ENCODE peak calls at places on chromosomes 12 and 14, in four cellular contexts. W, C, Y and Z are unnamed samples.

GRCh38 chr14:23727566-23728335 is 91.6 kb downstream of the DHRS2 start:
- DNase-seq in C (no peak), Y (no peak), W (peak; percentile 15), Z (no peak)

GRCh38 chr14:35653045-35653444 is 119.1 kb downstream of the INSM2 start:
- DNase-seq in W (no peak), Y (no peak), C (no peak), Z (no peak)

GRCh38 chr14:103910262-103910935 is 17.9 kb upstream of the TDRD9 start:
- DNase-seq in C (peak; percentile 53), Y (peak; percentile 48), W (peak; percentile 97), Z (peak; percentile 79)

GRCh38 chr12:55842681-55843429 is at the start of gene MMP19:
- DNase-seq in W (no peak), C (no peak), Y (no peak), Z (no peak)

GRCh38 chr14:71620401-71620800 is 311.8 kb upstream of the RGS6 start:
- DNase-seq in C (no peak), Y (no peak), W (no peak), Z (no peak)

GRCh38 chr14:88929656-88930436 is 105.4 kb downstream of the TTC8 start:
- DNase-seq in W (no peak), C (no peak), Y (no peak), Z (no peak)

GRCh38 chr12:114011711-114012110 is 45.6 kb upstream of the RBM19 start:
- DNase-seq in Y (peak; percentile 68), W (no peak), C (no peak), Z (peak; percentile 47)

GRCh38 chr12:55637467-55637866 is 775 bp downstream of the OR10P1 start:
- DNase-seq in C (no peak), Y (no peak), W (no peak), Z (no peak)

GRCh38 chr14:36363704-36364103 is 43.3 kb upstream of the MBIP start:
- DNase-seq in W (no peak), Y (no peak), C (no peak), Z (no peak)

GRCh38 chr12:122022393-122023338 is 982 bp downstream of the BCL7A start:
- DNase-seq in W (peak; percentile 25), C (peak; percentile 25), Y (no peak), Z (peak; percentile 21)